ENCODE peak calls at places on chromosomes 12 and 14, in five cellular contexts. One of them, this sample, is unnamed.

GRCh38 chr14:93011650-93012317 is 88.8 kb downstream of the CHGA start:
- DNase-seq in HFF-Myc: no peak
- DNase-seq in CD4-positive, alpha-beta T cell: no peak
- DNase-seq in neural progenitor cell: no peak
- DNase-seq in upper lobe of right lung: no peak
- DNase-seq in this sample: no peak

GRCh38 chr12:113867258-113867657 is 98.9 kb downstream of the RBM19 start:
- DNase-seq in neural progenitor cell: peak; percentile 62
- DNase-seq in HFF-Myc: no peak
- DNase-seq in upper lobe of right lung: no peak
- DNase-seq in CD4-positive, alpha-beta T cell: no peak
- DNase-seq in this sample: peak; percentile 50

GRCh38 chr14:55699131-55700057 is 119.4 kb downstream of the KTN1 start:
- DNase-seq in neural progenitor cell: no peak
- DNase-seq in upper lobe of right lung: no peak
- DNase-seq in CD4-positive, alpha-beta T cell: no peak
- DNase-seq in HFF-Myc: peak; percentile 51
- DNase-seq in this sample: no peak

GRCh38 chr12:58654021-58654420 is 266.3 kb downstream of the LRIG3 start:
- DNase-seq in HFF-Myc: no peak
- DNase-seq in CD4-positive, alpha-beta T cell: no peak
- DNase-seq in neural progenitor cell: no peak
- DNase-seq in upper lobe of right lung: no peak
- DNase-seq in this sample: no peak

GRCh38 chr12:109695961-109696461 is 17.6 kb upstream of the FAM222A start:
- DNase-seq in upper lobe of right lung: no peak
- DNase-seq in HFF-Myc: peak; percentile 15
- DNase-seq in CD4-positive, alpha-beta T cell: no peak
- DNase-seq in neural progenitor cell: peak; percentile 41
- DNase-seq in this sample: no peak

GRCh38 chr12:52225752-52226151 is 7.3 kb upstream of the KRT7 start:
- DNase-seq in neural progenitor cell: no peak
- DNase-seq in CD4-positive, alpha-beta T cell: no peak
- DNase-seq in upper lobe of right lung: no peak
- DNase-seq in HFF-Myc: no peak
- DNase-seq in this sample: no peak

GRCh38 chr12:6549379-6550151 is 6.3 kb downstream of the IFFO1 start:
- DNase-seq in HFF-Myc: no peak
- DNase-seq in CD4-positive, alpha-beta T cell: no peak
- DNase-seq in neural progenitor cell: no peak
- DNase-seq in upper lobe of right lung: no peak
- DNase-seq in this sample: no peak

GRCh38 chr12:112381421-112381897 is 772 bp downstream of the HECTD4 start:
- DNase-seq in CD4-positive, alpha-beta T cell: no peak
- DNase-seq in upper lobe of right lung: no peak
- DNase-seq in neural progenitor cell: peak; percentile 62
- DNase-seq in HFF-Myc: no peak
- DNase-seq in this sample: no peak

GRCh38 chr12:115960-116915 is 49.7 kb downstream of the IQSEC3 start:
- DNase-seq in HFF-Myc: no peak
- DNase-seq in upper lobe of right lung: no peak
- DNase-seq in neural progenitor cell: no peak
- DNase-seq in CD4-positive, alpha-beta T cell: no peak
- DNase-seq in this sample: no peak

GRCh38 chr12:57476162-57476992 is 3.3 kb downstream of the ARHGAP9 start:
- DNase-seq in upper lobe of right lung: peak; percentile 78
- DNase-seq in HFF-Myc: no peak
- DNase-seq in CD4-positive, alpha-beta T cell: peak; percentile 62
- DNase-seq in neural progenitor cell: no peak
- DNase-seq in this sample: peak; percentile 63

GRCh38 chr12:25151476-25151875 is 43.5 kb downstream of the DNAI7 start:
- DNase-seq in CD4-positive, alpha-beta T cell: no peak
- DNase-seq in upper lobe of right lung: no peak
- DNase-seq in neural progenitor cell: peak; percentile 4
- DNase-seq in HFF-Myc: peak; percentile 89
- DNase-seq in this sample: peak; percentile 7

GRCh38 chr12:54929998-54930397 is 54.6 kb downstream of the TESPA1 start:
- DNase-seq in upper lobe of right lung: no peak
- DNase-seq in CD4-positive, alpha-beta T cell: no peak
- DNase-seq in HFF-Myc: no peak
- DNase-seq in neural progenitor cell: no peak
- DNase-seq in this sample: no peak

GRCh38 chr12:121536058-121536928 is 44.5 kb downstream of the KDM2B start:
- DNase-seq in CD4-positive, alpha-beta T cell: peak; percentile 52
- DNase-seq in neural progenitor cell: peak; percentile 92
- DNase-seq in upper lobe of right lung: peak; percentile 91
- DNase-seq in HFF-Myc: peak; percentile 86
- DNase-seq in this sample: peak; percentile 53

GRCh38 chr12:103596981-103597380 is 9.9 kb downstream of the STAB2 start:
- DNase-seq in CD4-positive, alpha-beta T cell: no peak
- DNase-seq in upper lobe of right lung: no peak
- DNase-seq in neural progenitor cell: no peak
- DNase-seq in HFF-Myc: no peak
- DNase-seq in this sample: no peak

GRCh38 chr12:52498971-52499370 is 5.9 kb upstream of the KRT6A start:
- DNase-seq in neural progenitor cell: no peak
- DNase-seq in CD4-positive, alpha-beta T cell: no peak
- DNase-seq in HFF-Myc: no peak
- DNase-seq in upper lobe of right lung: no peak
- DNase-seq in this sample: no peak

GRCh38 chr14:88791629-88792571 is 853 bp downstream of the EML5 start:
- DNase-seq in CD4-positive, alpha-beta T cell: peak; percentile 9
- DNase-seq in HFF-Myc: no peak
- DNase-seq in neural progenitor cell: peak; percentile 37
- DNase-seq in upper lobe of right lung: peak; percentile 73
- DNase-seq in this sample: peak; percentile 5

GRCh38 chr12:71440393-71441349 is 1.1 kb downstream of the LGR5 start:
- DNase-seq in CD4-positive, alpha-beta T cell: no peak
- DNase-seq in HFF-Myc: no peak
- DNase-seq in upper lobe of right lung: peak; percentile 60
- DNase-seq in neural progenitor cell: peak; percentile 61
- DNase-seq in this sample: peak; percentile 14

GRCh38 chr12:122785503-122785902 is 11.1 kb downstream of the CCDC62 start:
- DNase-seq in CD4-positive, alpha-beta T cell: no peak
- DNase-seq in HFF-Myc: no peak
- DNase-seq in upper lobe of right lung: no peak
- DNase-seq in neural progenitor cell: no peak
- DNase-seq in this sample: no peak

GRCh38 chr12:62919827-62920226 is 15.1 kb downstream of the PPM1H start:
- DNase-seq in neural progenitor cell: no peak
- DNase-seq in upper lobe of right lung: no peak
- DNase-seq in CD4-positive, alpha-beta T cell: no peak
- DNase-seq in HFF-Myc: peak; percentile 55
- DNase-seq in this sample: no peak

DNA sequence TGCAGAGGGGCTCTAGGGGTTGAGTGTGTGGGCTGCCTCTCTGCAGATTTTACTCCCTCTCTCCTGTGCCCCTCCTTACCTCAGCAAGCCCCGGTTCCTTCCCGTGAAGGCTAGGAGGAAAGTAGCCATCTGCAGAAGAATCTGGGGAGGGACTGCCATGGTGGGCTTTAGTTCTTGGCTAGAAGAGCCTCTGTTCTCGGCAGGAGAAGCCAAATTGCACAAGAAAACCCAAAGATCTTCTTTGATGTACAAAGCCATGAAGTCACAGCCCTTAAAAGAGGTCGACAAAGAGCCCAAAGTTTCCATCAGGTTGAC is 23.5 kb downstream of the CKAP4 start:
- DNase-seq in neural progenitor cell: no peak
- DNase-seq in CD4-positive, alpha-beta T cell: no peak
- DNase-seq in upper lobe of right lung: no peak
- DNase-seq in HFF-Myc: no peak
- DNase-seq in this sample: no peak
- TF ChIP-seq CTCF in neural progenitor cell: no peak
- TF ChIP-seq CTCF in CD4-positive, alpha-beta T cell: peak; percentile 45
- TF ChIP-seq CTCF in upper lobe of right lung: peak; percentile 1
- TF ChIP-seq CTCF in HFF-Myc: no peak
- TF ChIP-seq CTCF in this sample: no peak

GRCh38 chr14:76868453-76869170 is 42.4 kb downstream of the LRRC74A start:
- DNase-seq in CD4-positive, alpha-beta T cell: no peak
- DNase-seq in upper lobe of right lung: no peak
- DNase-seq in HFF-Myc: no peak
- DNase-seq in neural progenitor cell: no peak
- DNase-seq in this sample: no peak
- TF ChIP-seq CTCF in CD4-positive, alpha-beta T cell: no peak
- TF ChIP-seq CTCF in upper lobe of right lung: no peak
- TF ChIP-seq CTCF in HFF-Myc: no peak
- TF ChIP-seq CTCF in neural progenitor cell: no peak
- TF ChIP-seq CTCF in this sample: no peak

GRCh38 chr14:60515244-60515695 is 6.3 kb downstream of the SIX6 start:
- DNase-seq in CD4-positive, alpha-beta T cell: no peak
- DNase-seq in HFF-Myc: no peak
- DNase-seq in neural progenitor cell: no peak
- DNase-seq in upper lobe of right lung: no peak
- DNase-seq in this sample: peak; percentile 50

GRCh38 chr14:60512952-60513554 is 4.1 kb downstream of the SIX6 start:
- DNase-seq in HFF-Myc: no peak
- DNase-seq in neural progenitor cell: peak; percentile 27
- DNase-seq in CD4-positive, alpha-beta T cell: no peak
- DNase-seq in upper lobe of right lung: no peak
- DNase-seq in this sample: no peak

GRCh38 chr14:60510976-60511599 is 2.1 kb downstream of the SIX6 start:
- DNase-seq in HFF-Myc: no peak
- DNase-seq in neural progenitor cell: peak; percentile 80
- DNase-seq in upper lobe of right lung: no peak
- DNase-seq in CD4-positive, alpha-beta T cell: no peak
- DNase-seq in this sample: no peak

GRCh38 chr14:60515696-60516284 is 6.8 kb downstream of the SIX6 start:
- DNase-seq in neural progenitor cell: peak; percentile 89
- DNase-seq in upper lobe of right lung: no peak
- DNase-seq in CD4-positive, alpha-beta T cell: no peak
- DNase-seq in HFF-Myc: no peak
- DNase-seq in this sample: peak; percentile 35

GRCh38 chr14:60514378-60515243 is 5.7 kb downstream of the SIX6 start:
- DNase-seq in upper lobe of right lung: peak; percentile 64
- DNase-seq in neural progenitor cell: peak; percentile 97
- DNase-seq in HFF-Myc: no peak
- DNase-seq in CD4-positive, alpha-beta T cell: no peak
- DNase-seq in this sample: peak; percentile 85
- TF ChIP-seq CTCF in upper lobe of right lung: peak; percentile 39
- TF ChIP-seq CTCF in neural progenitor cell: peak; percentile 61
- TF ChIP-seq CTCF in HFF-Myc: peak; percentile 26
- TF ChIP-seq CTCF in CD4-positive, alpha-beta T cell: no peak
- TF ChIP-seq CTCF in this sample: peak; percentile 78

DNA sequence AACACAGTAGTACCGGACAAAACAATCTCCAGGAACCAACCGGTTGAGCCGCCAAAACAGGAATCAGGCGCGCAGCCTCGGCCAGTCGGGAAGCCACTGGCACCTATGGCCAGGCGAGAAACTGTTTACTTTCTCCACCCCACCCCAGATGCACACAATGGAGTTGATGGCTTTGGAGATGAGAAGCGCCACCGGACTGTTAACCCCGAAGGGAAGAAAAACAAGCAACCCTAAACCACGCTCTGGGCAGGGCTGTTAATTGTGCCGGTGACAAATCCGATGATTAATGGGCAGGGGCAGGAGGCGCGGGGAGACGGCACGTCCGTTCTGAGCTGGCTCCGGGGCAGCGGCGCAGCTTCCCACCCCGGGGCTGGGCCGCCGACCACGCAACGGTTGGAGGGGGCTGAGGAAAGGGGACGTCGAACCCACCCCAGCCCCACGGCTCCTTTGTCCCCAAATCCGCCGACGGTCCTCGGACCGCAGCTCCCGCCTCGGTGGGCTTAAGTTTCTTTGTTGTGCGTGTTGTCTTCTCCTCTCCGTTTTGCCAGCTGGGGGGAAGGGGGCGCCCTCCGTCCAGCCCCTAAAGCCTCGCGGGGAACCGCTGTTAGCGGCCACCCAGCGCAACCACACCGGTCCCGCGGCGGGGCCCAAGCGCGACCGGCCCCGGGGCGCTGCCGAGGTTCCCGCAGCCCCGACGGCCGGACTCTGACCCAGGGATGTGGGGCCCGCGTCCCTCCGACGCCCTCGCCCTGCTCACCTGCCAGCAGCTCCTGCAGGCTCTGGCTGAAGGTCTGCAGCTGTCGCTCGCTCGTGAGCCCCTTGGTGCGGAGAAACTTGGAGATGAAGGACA is 790 bp downstream of the BTG1 start:
- DNase-seq in HFF-Myc: no peak
- DNase-seq in upper lobe of right lung: peak; percentile 83
- DNase-seq in neural progenitor cell: peak; percentile 66
- DNase-seq in CD4-positive, alpha-beta T cell: peak; percentile 42
- DNase-seq in this sample: peak; percentile 49
- TF ChIP-seq CTCF in HFF-Myc: no peak
- TF ChIP-seq CTCF in upper lobe of right lung: no peak
- TF ChIP-seq CTCF in neural progenitor cell: peak; percentile 31
- TF ChIP-seq CTCF in CD4-positive, alpha-beta T cell: no peak
- TF ChIP-seq CTCF in this sample: peak; percentile 21

DNA sequence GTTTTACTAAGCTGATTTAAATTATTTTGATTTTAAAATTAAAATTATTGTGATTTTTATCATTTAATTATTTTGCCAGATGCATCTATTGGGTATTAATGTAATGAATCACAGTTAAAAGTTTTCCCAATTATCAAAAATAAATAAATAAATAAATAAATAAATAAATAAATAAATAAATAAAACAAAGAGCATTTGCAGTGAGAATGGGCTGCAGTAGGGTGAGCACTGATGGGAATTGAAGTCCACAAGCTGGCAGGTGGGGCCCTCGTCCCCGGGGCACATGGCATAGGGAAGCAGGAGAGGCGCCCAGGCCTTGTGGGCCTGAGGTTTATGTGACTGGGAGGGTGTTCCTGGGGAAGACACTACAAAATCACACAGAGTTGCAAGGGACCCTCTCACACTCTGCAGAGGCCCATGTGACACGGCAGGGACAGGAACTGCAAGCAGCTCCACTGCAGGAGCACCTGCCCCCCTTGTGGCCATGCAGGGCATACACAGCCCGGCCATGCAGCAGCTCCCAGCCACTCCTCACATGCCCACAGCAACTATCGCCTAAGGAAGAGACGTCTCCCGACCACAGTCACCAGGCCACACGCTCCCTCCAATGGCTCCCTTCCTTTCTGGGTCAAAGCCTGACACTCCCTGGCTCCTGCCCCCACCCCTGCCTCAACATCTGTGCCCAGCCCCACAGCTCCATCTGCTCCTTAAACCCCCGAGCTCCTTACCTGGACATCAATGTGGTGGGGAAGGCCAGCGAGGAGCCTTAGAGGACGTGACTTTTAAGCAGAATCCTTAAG is 256.3 kb upstream of the SFSWAP start:
- DNase-seq in CD4-positive, alpha-beta T cell: peak; percentile 5
- DNase-seq in neural progenitor cell: peak; percentile 87
- DNase-seq in HFF-Myc: no peak
- DNase-seq in upper lobe of right lung: peak; percentile 74
- DNase-seq in this sample: peak; percentile 74
- TF ChIP-seq CTCF in CD4-positive, alpha-beta T cell: peak; percentile 23
- TF ChIP-seq CTCF in neural progenitor cell: peak; percentile 74
- TF ChIP-seq CTCF in HFF-Myc: no peak
- TF ChIP-seq CTCF in upper lobe of right lung: peak; percentile 55
- TF ChIP-seq CTCF in this sample: peak; percentile 67